ENCODE peak calls at places on chromosomes 4 and X, in four cellular contexts. W, J, E and M are unnamed samples. For H3K4me1 and H3K79me1, the result is how much of the 10 kb centered on the place peaks cover.

GRCh38 chr4:142984871-142985585 is 138.9 kb upstream of the INPP4B start:
- DNase-seq in J (peak), W (no peak), E (peak), M (peak)

GRCh38 chr4:183860726-183861125 is 44.4 kb upstream of the STOX2 start:
- DNase-seq in E (no peak), W (no peak), J (no peak), M (no peak)

GRCh38 chrX:137549073-137549472 is 16.9 kb upstream of the ZIC3 start:
- DNase-seq in J (peak), E (peak), W (no peak), M (no peak)

GRCh38 chr4:152900395-152900794 is 35.7 kb upstream of the FHDC1 start:
- DNase-seq in J (no peak), W (no peak), E (no peak), M (no peak)

GRCh38 chr4:7857238-7857701 is 82.4 kb downstream of the AFAP1 start:
- DNase-seq in E (no peak), W (no peak), J (no peak), M (peak)

GRCh38 chrX:17669458-17669857 is 67.8 kb upstream of the SCML1 start:
- DNase-seq in E (no peak), W (no peak), J (no peak), M (no peak)

GRCh38 chr4:14520171-14520570 is 482.1 kb upstream of the CPEB2 start:
- DNase-seq in J (no peak), E (no peak), W (no peak), M (peak)

GRCh38 chrX:72545990-72546389 is 26.7 kb downstream of the HDAC8 start:
- DNase-seq in J (no peak), E (no peak), W (no peak), M (no peak)

GRCh38 chr4:139978692-139979091 is 175.3 kb downstream of the MAML3 start:
- DNase-seq in J (no peak), E (no peak), W (no peak), M (no peak)

GRCh38 chr4:141127884-141128283 is 5.4 kb downstream of the RNF150 start:
- DNase-seq in J (no peak), W (no peak), E (no peak), M (no peak)

GRCh38 chrX:151852294-151852693 is 60.4 kb upstream of the MAGEA4 start:
- DNase-seq in J (no peak), E (no peak), W (no peak), M (no peak)

GRCh38 chrX:30887721-30888120 is 1.3 kb downstream of the TAB3 start:
- DNase-seq in J (no peak), E (no peak), W (no peak), M (no peak)

GRCh38 chr4:72243641-72244040 is 211.8 kb downstream of the NPFFR2 start:
- DNase-seq in J (no peak), W (no peak), E (no peak), M (no peak)

GRCh38 chr4:98780926-98781325 is 122.5 kb upstream of the TSPAN5 start:
- DNase-seq in W (no peak), E (no peak), J (no peak), M (no peak)

GRCh38 chr4:1509366-1509765 is 103.1 kb upstream of the NKX1-1 start:
- DNase-seq in E (no peak), W (no peak), J (no peak), M (no peak)

DNA sequence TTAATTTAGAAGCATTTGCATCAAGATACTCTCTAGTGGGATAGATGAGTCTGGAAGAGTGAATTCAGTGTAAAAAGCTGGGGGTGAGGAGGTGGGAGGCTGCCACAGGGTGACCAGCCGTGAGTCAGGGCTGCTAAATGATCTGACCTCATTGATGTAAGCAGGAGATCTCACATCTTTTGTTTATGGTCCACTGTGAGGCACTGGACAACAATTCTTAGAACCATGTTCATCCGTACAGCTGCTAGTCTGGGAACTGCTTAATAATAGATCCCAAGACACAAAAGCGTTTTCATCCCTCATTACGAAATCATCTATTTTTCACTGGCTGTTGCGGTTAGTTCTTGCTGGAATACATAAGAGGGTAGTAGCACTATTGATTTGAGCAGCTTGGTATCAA is 14.1 kb downstream of the KLF3 start:
- DNase-seq in E (no peak), W (no peak), J (no peak), M (peak)
- H3K4me1 ChIP-seq in E (under half), W (under half), J (under half), M (under half)

GRCh38 chr4:10015140-10015753 is 6.0 kb downstream of the SLC2A9 start:
- DNase-seq in J (peak), W (peak), E (peak), M (no peak)
- H3K79me1 ChIP-seq in J (under half), W (under half), E (under half), M (under half)

GRCh38 chr4:185109736-185110135 is 33.3 kb upstream of the SLC25A4 start:
- DNase-seq in J (no peak), W (no peak), E (no peak), M (no peak)
- H2BK12ac ChIP-seq in J (no peak), W (no peak), E (no peak), M (no peak)

GRCh38 chr4:3295837-3296624 is 3.2 kb downstream of the RGS12 start:
- DNase-seq in E (peak), J (no peak), W (no peak), M (no peak)

GRCh38 chr4:3299538-3300197 is 6.8 kb downstream of the RGS12 start:
- DNase-seq in W (no peak), J (peak), E (no peak), M (no peak)

GRCh38 chr4:3296651-3297050 is 3.8 kb downstream of the RGS12 start:
- DNase-seq in E (no peak), W (no peak), J (no peak), M (no peak)

GRCh38 chr4:3299122-3299521 is 6.3 kb downstream of the RGS12 start:
- DNase-seq in J (peak), W (no peak), E (no peak), M (no peak)

GRCh38 chr4:3297066-3297859 is 4.4 kb downstream of the RGS12 start:
- DNase-seq in J (peak), E (peak), W (no peak), M (no peak)
- H3K4me1 ChIP-seq in J (under half), E (under half), W (under half), M (under half)

GRCh38 chr4:138200236-138200590 is 41.9 kb downstream of the SLC7A11 start:
- DNase-seq in J (no peak), E (no peak), W (no peak), M (no peak)

GRCh38 chr4:138204507-138204906 is 37.6 kb downstream of the SLC7A11 start:
- DNase-seq in W (no peak), E (no peak), J (no peak), M (no peak)

GRCh38 chr4:138199568-138200235 is 42.4 kb downstream of the SLC7A11 start:
- DNase-seq in E (no peak), J (no peak), W (no peak), M (no peak)

GRCh38 chr4:138205531-138206233 is 36.5 kb downstream of the SLC7A11 start:
- DNase-seq in J (no peak), E (no peak), W (no peak), M (no peak)

GRCh38 chr4:138202686-138203085 is 39.5 kb downstream of the SLC7A11 start:
- DNase-seq in E (no peak), W (no peak), J (no peak), M (no peak)
- H3K79me1 ChIP-seq in E (under half), W (under half), J (under half), M (under half)

GRCh38 chrX:22118161-22118830 is 86.2 kb downstream of the PHEX start:
- DNase-seq in E (no peak), J (no peak), W (no peak), M (peak)
- H2BK12ac ChIP-seq in E (no peak), J (no peak), W (no peak), M (no peak)

GRCh38 chr4:20020049-20020448 is 231.7 kb upstream of the SLIT2 start:
- DNase-seq in E (no peak), W (no peak), J (no peak), M (no peak)
- H3K4me1 ChIP-seq in E (under half), W (under half), J (under half), M (under half)